ENCODE peak calls at places on chromosome 20, in six cellular contexts. I is retinal pigment epithelial cell, H is AG04450, J is neural progenitor cell, N is kidney epithelial cell, C is fibroblast of mammary gland. B is an unnamed sample.

GRCh38 chr20:17875981-17876385 is 92.6 kb downstream of the SNX5 start:
- DNase-seq in I (no peak), H (no peak), J (peak; percentile 39), N (no peak), C (peak; percentile 26), B (no peak)

GRCh38 chr20:31822421-31823330 is 3.5 kb downstream of the MYLK2 start:
- DNase-seq in I (no peak), H (no peak), J (peak; percentile 89), N (no peak), C (peak; percentile 48), B (peak; percentile 42)

GRCh38 chr20:59845472-59845871 is 88.0 kb downstream of the SYCP2 start:
- DNase-seq in I (no peak), H (no peak), J (no peak), N (no peak), C (no peak), B (no peak)

GRCh38 chr20:43983359-43983758 is 68.7 kb downstream of the TOX2 start:
- DNase-seq in I (no peak), H (no peak), J (no peak), N (no peak), C (no peak), B (no peak)

GRCh38 chr20:6055161-6055783 is 1.4 kb upstream of the LRRN4 start:
- DNase-seq in I (no peak), H (no peak), J (no peak), N (peak; percentile 57), C (no peak), B (no peak)

GRCh38 chr20:46998497-46999190 is 104.0 kb downstream of the EYA2 start:
- DNase-seq in I (peak; percentile 43), H (no peak), J (no peak), N (no peak), C (no peak), B (no peak)

GRCh38 chr20:34829191-34829590 is 3.7 kb upstream of the NCOA6 start:
- DNase-seq in I (no peak), H (no peak), J (no peak), N (no peak), C (no peak), B (no peak)

GRCh38 chr20:51227744-51228143 is 204.8 kb upstream of the KCNG1 start:
- DNase-seq in I (no peak), H (no peak), J (no peak), N (no peak), C (no peak), B (no peak)

GRCh38 chr20:48750941-48751620 is 76.7 kb downstream of the PREX1 start:
- DNase-seq in I (no peak), H (no peak), J (peak; percentile 95), N (no peak), C (no peak), B (no peak)

DNA sequence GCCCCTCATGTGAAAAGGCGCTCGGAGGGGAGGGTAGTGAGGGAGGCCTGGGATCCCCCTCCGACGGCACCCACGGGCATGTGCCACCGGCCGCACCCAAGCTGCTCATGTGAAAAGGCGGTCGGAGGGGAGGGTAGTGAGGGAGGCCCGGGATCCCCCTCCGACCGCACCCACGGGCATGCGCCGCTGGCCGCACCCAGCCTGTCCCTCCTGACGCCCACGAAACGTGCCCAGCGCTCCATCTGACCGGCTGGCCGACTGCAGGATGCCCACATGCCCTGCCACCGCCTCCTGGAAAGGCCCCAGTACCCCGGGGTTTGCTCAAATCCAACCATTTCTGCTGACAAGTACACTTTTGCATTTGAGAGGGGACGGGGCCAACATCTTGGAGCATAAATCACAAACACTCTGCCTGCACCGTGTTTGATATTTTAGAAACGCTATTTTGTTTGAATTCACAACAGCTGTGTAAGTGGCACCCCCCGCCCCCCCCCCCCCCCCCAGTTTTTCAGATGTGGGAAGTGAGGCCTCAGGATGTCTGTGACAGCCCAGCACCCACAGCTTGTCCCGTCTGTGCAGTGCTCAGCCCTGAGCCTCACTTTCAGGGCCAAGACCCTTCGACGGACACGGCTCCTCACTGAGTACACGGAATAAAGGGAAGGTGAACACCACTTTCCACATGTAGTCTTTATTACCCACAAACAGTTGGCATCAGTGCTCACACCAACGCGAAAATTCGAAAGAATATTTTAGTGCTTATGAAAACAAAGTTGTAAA is 34.2 kb downstream of the SLC2A4RG start:
- DNase-seq in I (no peak), H (no peak), J (no peak), N (no peak), C (no peak), B (no peak)
- H3K4me3 ChIP-seq in I (no peak overlapping the region), H (no peak overlapping the region), J (no peak overlapping the region), N (no peak overlapping the region), C (no peak overlapping the region), B (no peak overlapping the region)

GRCh38 chr20:37901667-37902503 is 1.0 kb upstream of the VSTM2L start:
- DNase-seq in I (no peak), H (peak; percentile 3), J (peak; percentile 82), N (no peak), C (peak; percentile 84), B (peak; percentile 32)

GRCh38 chr20:37901280-37901666 is 1.7 kb upstream of the VSTM2L start:
- DNase-seq in I (no peak), H (no peak), J (peak; percentile 84), N (no peak), C (no peak), B (no peak)

GRCh38 chr20:37898301-37899104 is 4.4 kb upstream of the VSTM2L start:
- DNase-seq in I (no peak), H (no peak), J (no peak), N (no peak), C (no peak), B (no peak)

GRCh38 chr20:37897008-37897548 is 5.8 kb upstream of the VSTM2L start:
- DNase-seq in I (no peak), H (no peak), J (peak; percentile 75), N (no peak), C (no peak), B (no peak)

GRCh38 chr20:37899105-37900045 is 3.6 kb upstream of the VSTM2L start:
- DNase-seq in I (no peak), H (no peak), J (no peak), N (no peak), C (no peak), B (no peak)
- TF ChIP-seq CTCF in I (peak; percentile 15), H (no peak), J (no peak), N (no peak), C (no peak), B (no peak)

GRCh38 chr20:38429301-38429700 is 5.8 kb downstream of the SNHG17 start:
- DNase-seq in I (no peak), H (no peak), J (no peak), N (no peak), C (no peak), B (no peak)
- H3K4me3 ChIP-seq in I (no peak overlapping the region), H (no peak overlapping the region), J (no peak overlapping the region), N (no peak overlapping the region), C (no peak overlapping the region), B (no peak overlapping the region)

DNA sequence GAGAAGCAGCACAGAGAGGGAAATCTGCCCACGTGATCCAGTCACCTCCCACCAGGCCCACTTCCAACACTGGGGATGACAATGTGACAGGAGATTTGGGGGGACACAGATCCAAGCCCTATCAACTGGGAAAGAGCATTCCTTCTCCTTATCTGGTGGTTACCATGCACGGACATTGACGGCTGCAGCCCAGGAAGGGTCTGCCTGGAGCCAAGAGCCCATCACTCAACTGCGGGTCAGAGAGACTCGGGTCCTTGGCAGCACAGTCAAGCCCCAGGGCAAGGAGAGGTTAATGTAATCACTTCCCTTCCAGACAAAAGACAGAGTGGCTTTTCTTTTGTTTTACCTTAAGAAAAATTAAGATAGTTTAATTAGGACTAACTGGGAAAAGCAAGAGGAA is 112.2 kb upstream of the CST7 start:
- DNase-seq in I (no peak), H (no peak), J (peak; percentile 13), N (no peak), C (no peak), B (no peak)
- TF ChIP-seq CTCF in I (no peak), H (no peak), J (no peak), N (no peak), C (no peak), B (no peak)

DNA sequence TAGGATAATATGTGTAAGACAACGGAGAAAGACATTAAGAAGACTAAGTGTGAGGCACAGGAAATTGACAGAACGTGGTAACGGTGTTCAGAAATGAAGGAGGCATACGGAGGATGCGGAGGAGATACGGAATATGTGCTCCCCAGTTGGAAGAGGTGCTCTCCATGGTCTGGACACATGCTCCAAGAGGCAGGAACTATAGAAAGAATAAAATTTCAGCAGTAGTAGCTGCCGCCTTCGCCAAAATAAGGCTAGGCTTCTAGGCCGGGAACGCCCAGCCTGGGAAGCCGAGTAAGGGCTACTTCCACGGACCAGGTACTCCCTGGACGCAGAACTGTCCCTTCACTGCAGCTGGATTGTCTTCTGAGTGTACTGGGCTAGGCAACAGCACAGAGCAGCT is 7.4 kb downstream of the MAFB start:
- DNase-seq in I (no peak), H (no peak), J (no peak), N (no peak), C (no peak), B (no peak)
- H3K4me3 ChIP-seq in I (no peak overlapping the region), H (no peak overlapping the region), J (no peak overlapping the region), N (no peak overlapping the region), C (no peak overlapping the region), B (no peak overlapping the region)

DNA sequence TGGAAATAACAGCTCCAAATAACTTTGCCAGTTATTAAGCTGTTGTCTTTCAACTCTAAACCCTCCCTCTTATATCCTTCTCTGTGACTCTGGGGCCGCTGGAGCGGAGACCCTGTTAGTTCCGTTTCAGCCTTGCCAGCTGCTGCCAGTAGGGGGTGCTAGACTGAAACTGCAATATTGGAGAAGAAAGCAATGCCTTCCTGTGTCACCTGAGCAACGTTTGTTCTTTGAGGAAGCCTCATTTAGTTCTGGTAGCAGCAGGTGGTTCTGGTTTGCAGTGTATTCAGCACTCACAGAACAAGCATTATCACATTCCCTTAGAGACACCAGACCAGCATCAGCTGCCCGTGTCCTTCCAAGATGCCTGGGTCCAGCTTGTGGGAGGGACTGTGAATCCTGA is 22.9 kb upstream of the JAG1 start:
- DNase-seq in I (no peak), H (no peak), J (peak; percentile 14), N (no peak), C (no peak), B (no peak)
- TF ChIP-seq CTCF in I (peak; percentile 63), H (peak; percentile 50), J (peak; percentile 68), N (peak; percentile 60), C (peak; percentile 59), B (peak; percentile 67)

GRCh38 chr20:29873946-29874345 is 1383.5 kb upstream of the DEFB115 start:
- DNase-seq in I (peak; percentile 6), H (no peak), J (peak; percentile 82), N (no peak), C (peak; percentile 51), B (peak; percentile 58)
- H3K4me3 ChIP-seq in I (peak overlapping the region; percentile 34), H (peak overlapping the region; percentile 48), J (no peak overlapping the region), N (peak overlapping the region; percentile 36), C (peak overlapping the region; percentile 30), B (peak overlapping the region; percentile 40)

B was measured in foreskin fibroblast.